ENCODE peak calls at places on chromosome 11, in five cellular contexts. N is choroid plexus epithelial cell, X is progenitor cell of endocrine pancreas, T is heart left ventricle, G is Peyer's patch. B is an unnamed sample.

GRCh38 chr11:75078233-75078632 is 18.4 kb downstream of the OR2AT4 start:
- DNase-seq in N (peak), X (no peak), T (no peak), G (no peak), B (no peak)

GRCh38 chr11:6418958-6419611 is at the start of gene APBB1:
- DNase-seq in N (peak), X (peak), T (peak), G (peak), B (peak)

GRCh38 chr11:8865304-8865703 is 45.7 kb upstream of the AKIP1 start:
- DNase-seq in N (no peak), X (no peak), T (no peak), G (no peak), B (no peak)

GRCh38 chr11:121318848-121319834 is 26.6 kb downstream of the SC5D start:
- DNase-seq in N (peak), X (no peak), T (no peak), G (no peak), B (no peak)

GRCh38 chr11:121476379-121477032 is 23.7 kb upstream of the SORL1-AS1 start:
- DNase-seq in N (no peak), X (no peak), T (no peak), G (no peak), B (no peak)

GRCh38 chr11:111733009-111733408 is 33.2 kb downstream of the PPP2R1B start:
- DNase-seq in N (peak), X (no peak), T (peak), G (no peak), B (no peak)

GRCh38 chr11:135073444-135073843 is 661.4 kb upstream of the B3GAT1 start:
- DNase-seq in N (no peak), X (no peak), T (no peak), G (no peak), B (no peak)

GRCh38 chr11:64347171-64347867 is 7.3 kb downstream of the CCDC88B start:
- DNase-seq in N (peak), X (no peak), T (no peak), G (no peak), B (no peak)

GRCh38 chr11:111960916-111961315 is 23.8 kb downstream of the DIXDC1 start:
- DNase-seq in N (peak), X (no peak), T (no peak), G (no peak), B (no peak)

GRCh38 chr11:8386134-8386864 is 122.6 kb upstream of the LMO1 start:
- DNase-seq in N (no peak), X (no peak), T (no peak), G (no peak), B (no peak)

GRCh38 chr11:72430743-72431570 is 3.4 kb downstream of the CLPB start:
- DNase-seq in N (peak), X (no peak), T (peak), G (peak), B (no peak)

GRCh38 chr11:88813233-88813915 is 252.4 kb downstream of the GRM5 start:
- DNase-seq in N (no peak), X (no peak), T (no peak), G (no peak), B (no peak)

GRCh38 chr11:12330491-12331231 is 46.7 kb upstream of the PARVA start:
- DNase-seq in N (no peak), X (no peak), T (no peak), G (no peak), B (no peak)

GRCh38 chr11:47485112-47485511 is 36.2 kb upstream of the RAPSN start:
- DNase-seq in N (no peak), X (no peak), T (no peak), G (no peak), B (no peak)

GRCh38 chr11:45673441-45673840 is 8.0 kb upstream of the CHST1 start:
- DNase-seq in N (no peak), X (no peak), T (no peak), G (peak), B (no peak)

GRCh38 chr11:80165763-80166162 is 724.9 kb upstream of the TENM4 start:
- DNase-seq in N (no peak), X (no peak), T (no peak), G (no peak), B (no peak)

GRCh38 chr11:81725691-81726090 is 1008.0 kb downstream of the FAM181B start:
- DNase-seq in N (peak), X (no peak), T (no peak), G (no peak), B (no peak)

GRCh38 chr11:88590366-88590765 is 252.8 kb upstream of the CTSC start:
- DNase-seq in N (no peak), X (no peak), T (no peak), G (no peak), B (no peak)

GRCh38 chr11:130666781-130667251 is 218.4 kb downstream of the ADAMTS15 start:
- DNase-seq in N (no peak), X (no peak), T (no peak), G (no peak), B (no peak)

GRCh38 chr11:95944623-95945022 is 20.7 kb upstream of the MTMR2 start:
- DNase-seq in N (no peak), X (no peak), T (no peak), G (no peak), B (no peak)

GRCh38 chr11:84901986-84902385 is 725.2 kb downstream of the DLG2 start:
- DNase-seq in N (peak), X (no peak), T (peak), G (no peak), B (no peak)

GRCh38 chr11:8168485-8169257 is at the start of gene RIC3:
- DNase-seq in N (no peak), X (peak), T (peak), G (peak), B (peak)

GRCh38 chr11:77473801-77474508 is at the start of gene PAK1:
- DNase-seq in N (peak), X (peak), T (peak), G (peak), B (peak)

GRCh38 chr11:77473001-77473800 is 693 bp downstream of the PAK1 start:
- DNase-seq in N (peak), X (peak), T (peak), G (peak), B (no peak)

GRCh38 chr11:77470504-77470903 is 3.4 kb downstream of the PAK1 start:
- DNase-seq in N (no peak), X (no peak), T (no peak), G (no peak), B (no peak)

GRCh38 chr11:77470971-77471370 is 2.9 kb downstream of the PAK1 start:
- DNase-seq in N (no peak), X (no peak), T (no peak), G (no peak), B (no peak)

DNA sequence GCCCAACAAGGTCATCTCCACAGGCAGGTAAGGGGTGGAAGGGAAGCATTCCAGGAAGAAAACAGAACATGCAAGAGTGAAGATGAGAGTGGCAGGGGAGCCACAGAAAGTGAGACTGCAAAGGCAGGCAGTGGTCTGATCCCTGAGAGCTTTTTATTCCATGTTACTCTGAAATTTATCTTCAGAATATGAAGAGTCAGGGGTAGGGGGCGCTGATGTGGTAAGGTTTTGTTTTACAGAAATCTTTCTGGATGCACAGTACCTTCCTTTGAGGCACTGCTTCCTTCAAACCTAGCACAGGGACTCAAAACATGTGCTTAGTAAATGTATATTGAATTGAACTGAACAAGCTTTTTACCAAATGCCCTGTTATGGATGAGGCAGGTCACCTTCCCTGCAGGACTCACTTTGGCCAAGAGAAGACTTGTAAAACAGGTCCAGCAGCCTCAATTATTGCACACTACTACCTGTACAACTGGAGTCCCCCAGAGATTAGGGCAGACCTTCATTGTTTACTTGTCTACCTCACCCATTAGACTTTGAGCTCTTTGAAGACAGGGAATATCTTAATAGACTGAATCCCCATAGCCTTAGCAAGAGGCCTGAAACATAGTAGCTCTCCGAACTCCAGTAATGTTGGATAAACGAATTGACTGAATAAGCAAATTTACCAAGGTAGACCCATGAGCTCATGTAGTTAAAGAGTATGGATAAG is 2.2 kb downstream of the PAK1 start:
- DNase-seq in N (peak), X (peak), T (no peak), G (no peak), B (no peak)
- TF ChIP-seq CTCF in N (peak), X (peak), T (no peak), G (no peak), B (peak)

DNA sequence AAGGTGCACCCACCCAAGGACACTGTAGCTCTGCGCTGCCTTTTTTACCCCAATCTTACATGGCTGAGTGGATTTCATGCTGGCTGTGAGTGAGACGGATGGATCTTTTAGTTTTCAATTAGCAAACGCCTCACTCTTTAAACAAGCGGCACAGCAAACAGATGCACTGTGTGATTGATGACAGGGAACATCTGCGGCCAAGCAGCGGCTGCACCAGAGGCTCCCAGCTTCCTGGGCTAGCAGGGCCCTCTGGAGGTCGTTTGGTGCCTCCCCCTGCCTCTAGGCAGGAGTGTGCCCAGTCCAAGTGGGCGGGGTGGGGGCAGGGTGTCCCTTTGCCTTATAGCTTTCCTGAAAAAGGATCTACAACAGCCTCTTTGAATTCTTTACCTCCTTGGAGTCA is 2.1 kb upstream of the DRD2 start:
- DNase-seq in N (peak), X (no peak), T (no peak), G (no peak), B (peak)
- TF ChIP-seq CTCF in N (no peak), X (no peak), T (no peak), G (no peak), B (peak)

GRCh38 chr11:68436985-68437926 is 23.3 kb upstream of the PPP6R3 start:
- DNase-seq in N (peak), X (no peak), T (peak), G (no peak), B (no peak)
- TF ChIP-seq CTCF in N (no peak), X (no peak), T (peak), G (no peak), B (no peak)

DNA sequence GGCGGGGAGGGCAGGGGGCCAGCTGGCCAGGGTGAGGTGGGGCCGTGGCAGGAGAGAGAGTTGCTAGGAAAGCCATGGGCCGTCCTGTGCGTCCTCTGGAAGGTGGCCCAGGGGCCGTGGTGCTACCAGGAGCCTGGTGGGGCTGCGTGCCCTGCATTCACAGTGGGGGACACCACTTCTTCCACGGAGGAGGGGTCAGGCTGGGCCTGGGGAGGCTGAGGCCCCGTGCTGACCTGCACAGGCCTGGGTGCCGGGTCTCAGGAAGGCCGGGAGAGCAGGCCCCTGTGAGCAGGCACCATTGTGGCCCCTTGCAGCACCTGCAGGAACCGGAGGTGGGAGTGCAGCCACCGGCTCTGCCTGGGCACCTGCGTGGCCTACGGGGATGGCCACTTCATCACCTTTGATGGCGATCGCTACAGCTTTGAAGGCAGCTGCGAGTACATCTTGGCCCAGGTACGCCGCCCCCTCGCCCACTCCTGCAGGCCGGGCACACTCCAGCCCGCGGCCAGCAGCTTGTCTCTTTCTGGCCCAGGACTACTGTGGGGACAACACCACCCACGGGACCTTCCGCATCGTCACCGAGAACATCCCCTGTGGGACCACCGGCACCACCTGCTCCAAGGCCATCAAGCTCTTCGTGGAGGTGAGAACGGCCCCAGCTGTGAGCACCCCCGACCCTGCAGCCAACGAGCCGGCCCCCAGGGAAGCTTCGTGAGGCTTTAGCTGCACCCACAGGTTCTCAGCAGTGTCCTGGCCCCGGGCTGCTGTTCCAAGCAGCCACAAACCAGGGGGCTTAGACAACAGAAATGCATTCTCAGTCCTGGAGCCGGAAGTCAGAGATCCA is 12.1 kb downstream of the MUC5B start:
- DNase-seq in N (no peak), X (no peak), T (peak), G (peak), B (peak)
- TF ChIP-seq CTCF in N (no peak), X (no peak), T (no peak), G (no peak), B (no peak)

DNA sequence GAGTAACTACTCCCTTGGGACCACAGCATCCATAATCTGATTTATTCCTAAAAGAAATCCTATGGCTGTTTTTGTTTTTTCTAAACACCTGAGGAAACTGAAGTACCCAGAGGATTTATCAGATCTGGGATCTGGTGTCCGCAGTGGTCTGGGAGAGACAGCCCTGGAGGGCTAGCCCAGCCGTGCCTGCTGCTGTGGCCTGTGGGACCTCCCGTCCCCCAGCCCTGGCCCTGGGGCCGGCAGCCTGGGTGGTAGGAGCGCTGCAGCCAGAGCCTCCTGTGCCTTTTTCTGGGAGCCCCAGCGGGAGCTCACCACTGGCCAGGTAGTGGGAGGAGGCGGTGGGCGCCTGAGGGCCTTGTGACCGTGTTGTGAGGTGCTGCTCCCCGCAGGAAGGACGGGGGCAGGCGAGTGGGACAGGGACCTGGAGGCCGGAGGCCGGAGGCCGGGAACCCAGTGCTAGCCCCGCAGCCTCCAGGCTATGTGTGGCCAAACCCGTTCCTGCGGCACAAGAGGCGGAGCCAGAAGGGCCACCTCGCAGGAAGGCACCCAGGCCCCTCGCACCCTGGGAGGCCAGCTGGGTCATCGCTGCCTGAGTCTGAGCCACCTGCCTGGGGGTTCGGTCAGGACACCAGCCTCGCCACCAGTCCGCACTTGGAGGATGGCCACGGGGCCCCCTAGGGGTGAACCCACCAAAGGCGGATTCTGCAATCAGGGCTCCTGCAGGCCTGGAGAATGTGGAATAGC is 18.2 kb upstream of the C11orf96 start:
- DNase-seq in N (no peak), X (no peak), T (no peak), G (no peak), B (no peak)
- TF ChIP-seq CTCF in N (peak), X (no peak), T (no peak), G (no peak), B (peak)

GRCh38 chr11:114846040-114846791 is 167.9 kb downstream of the NXPE2 start:
- DNase-seq in N (no peak), X (no peak), T (peak), G (no peak), B (no peak)
- TF ChIP-seq CTCF in N (no peak), X (no peak), T (no peak), G (no peak), B (no peak)

DNA sequence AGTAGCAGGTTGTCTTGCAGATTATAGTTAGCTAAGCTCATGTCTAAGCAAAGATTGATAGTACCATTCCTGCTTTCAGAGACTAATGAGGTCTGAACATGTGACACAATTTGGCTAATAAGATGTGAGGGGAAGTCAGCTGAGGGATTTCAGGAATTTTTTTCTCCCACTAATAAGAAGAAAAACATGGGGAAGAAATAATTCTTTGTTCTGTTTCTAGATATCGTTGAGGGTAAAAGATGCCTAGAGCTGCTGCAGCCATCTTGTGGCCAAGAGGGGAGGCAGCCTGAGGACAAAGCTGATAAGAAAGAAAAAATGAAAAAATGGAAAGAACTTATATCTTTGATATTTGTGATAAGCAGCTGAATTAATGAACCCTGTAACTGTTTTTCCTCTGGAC is 1334.4 kb downstream of the LRRC4C start:
- DNase-seq in N (no peak), X (no peak), T (no peak), G (no peak), B (no peak)
- TF ChIP-seq CTCF in N (no peak), X (peak), T (no peak), G (no peak), B (peak)

DNA sequence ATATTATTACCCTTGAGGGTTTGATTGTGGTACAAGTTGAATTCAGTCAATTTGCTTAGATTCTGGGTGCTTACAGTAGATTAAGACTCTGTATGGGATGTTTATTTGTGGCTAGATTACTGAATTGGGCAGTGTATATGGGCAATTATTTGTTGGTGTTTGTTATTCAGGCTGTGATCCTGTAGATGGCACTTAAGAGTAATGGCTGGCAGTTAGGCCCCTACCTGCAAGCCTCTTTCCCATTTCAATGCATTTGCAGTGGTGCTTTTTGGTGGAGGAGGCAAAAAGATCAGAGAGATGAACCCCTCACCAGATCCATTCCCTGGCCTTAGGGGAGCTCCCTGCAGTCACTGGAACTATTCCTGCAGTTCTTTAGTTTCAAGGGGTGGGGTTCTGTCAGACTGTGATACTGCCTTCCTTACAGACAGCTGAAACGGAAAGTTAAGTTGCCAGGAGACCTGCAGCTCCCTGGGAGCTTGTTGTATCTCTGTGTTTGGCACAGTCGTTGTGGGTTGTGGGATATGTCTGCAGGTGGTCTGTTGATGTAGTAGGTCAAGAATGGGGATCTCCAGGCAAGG is 199.5 kb downstream of the AASDHPPT start:
- DNase-seq in N (peak), X (no peak), T (no peak), G (no peak), B (no peak)
- TF ChIP-seq CTCF in N (peak), X (peak), T (no peak), G (no peak), B (peak)